ENCODE peak calls at places on chromosomes 1 and 21, in four cellular contexts. A is H1, C is IMR-90, B is mesendoderm. Q is an unnamed sample.

GRCh38 chr1:228164561-228165371 is 838 bp upstream of the IBA57 start:
- DNase-seq in A (no peak), C (no peak), B (no peak), Q (no peak)

GRCh38 chr1:181090653-181091126 is 2.2 kb downstream of the IER5 start:
- DNase-seq in A (no peak), C (no peak), B (no peak), Q (no peak)

GRCh38 chr1:236502972-236503639 is 20.7 kb upstream of the LGALS8 start:
- DNase-seq in A (peak; percentile 34), C (peak; percentile 78), B (peak; percentile 91), Q (peak; percentile 78)

GRCh38 chr1:167273027-167273800 is 52.5 kb downstream of the POU2F1 start:
- DNase-seq in A (no peak), C (peak; percentile 8), B (no peak), Q (no peak)

GRCh38 chr1:2546515-2547209 is 9.5 kb upstream of the TNFRSF14 start:
- DNase-seq in A (peak; percentile 73), C (peak; percentile 61), B (peak; percentile 94), Q (peak; percentile 94)

GRCh38 chr1:239805042-239805441 is 286.6 kb upstream of the FMN2 start:
- DNase-seq in A (no peak), C (no peak), B (no peak), Q (no peak)

GRCh38 chr1:25947027-25947426 is 40.8 kb upstream of the STMN1 start:
- DNase-seq in A (no peak), C (no peak), B (no peak), Q (no peak)

GRCh38 chr1:30286984-30287839 is 436.2 kb downstream of the MATN1 start:
- DNase-seq in A (no peak), C (no peak), B (no peak), Q (no peak)

GRCh38 chr1:216028630-216029029 is 394.6 kb downstream of the USH2A start:
- DNase-seq in A (no peak), C (no peak), B (no peak), Q (no peak)

GRCh38 chr1:215704089-215704860 is 137.2 kb downstream of the KCTD3 start:
- DNase-seq in A (no peak), C (peak; percentile 66), B (no peak), Q (no peak)

GRCh38 chr1:2916153-2916552 is 105.1 kb upstream of the ACTRT2 start:
- DNase-seq in A (no peak), C (no peak), B (no peak), Q (no peak)

GRCh38 chr1:211529453-211529852 is 37.5 kb upstream of the RD3 start:
- DNase-seq in A (no peak), C (no peak), B (no peak), Q (no peak)

GRCh38 chr1:225514671-225515081 is 86.8 kb upstream of the LBR start:
- DNase-seq in A (no peak), C (no peak), B (peak; percentile 57), Q (no peak)

GRCh38 chr1:159996653-159997052 is 35.1 kb downstream of the PIGM start:
- DNase-seq in A (no peak), C (peak; percentile 85), B (peak; percentile 61), Q (no peak)

GRCh38 chr1:226598455-226598849 is 49.9 kb downstream of the STUM start:
- DNase-seq in A (no peak), C (no peak), B (no peak), Q (no peak)

GRCh38 chr1:98088361-98088760 is 167.5 kb upstream of the DPYD start:
- DNase-seq in A (no peak), C (no peak), B (no peak), Q (no peak)

GRCh38 chr1:1778827-1779675 is 781 bp upstream of the NADK start:
- DNase-seq in A (peak; percentile 47), C (no peak), B (peak; percentile 89), Q (peak; percentile 89)

GRCh38 chr21:15837603-15838002 is 107.8 kb downstream of the USP25 start:
- DNase-seq in A (no peak), C (peak; percentile 67), B (no peak), Q (no peak)

GRCh38 chr21:44568261-44568660 is 5.3 kb upstream of the KRTAP10-4 start:
- DNase-seq in A (no peak), C (no peak), B (no peak), Q (no peak)

GRCh38 chr1:20472860-20473711 is 12.9 kb downstream of the CAMK2N1 start:
- DNase-seq in A (no peak), C (peak; percentile 49), B (peak; percentile 87), Q (peak; percentile 90)

GRCh38 chr1:172144445-172145060 is 275.9 kb upstream of the C1orf105 start:
- DNase-seq in A (no peak), C (peak; percentile 98), B (no peak), Q (no peak)

GRCh38 chr1:147214842-147215539 is 10.1 kb downstream of the FMO5 start:
- DNase-seq in A (no peak), C (no peak), B (no peak), Q (no peak)

GRCh38 chr1:234602334-234603220 is 7.4 kb downstream of the IRF2BP2 start:
- DNase-seq in A (no peak), C (peak; percentile 98), B (no peak), Q (no peak)

DNA sequence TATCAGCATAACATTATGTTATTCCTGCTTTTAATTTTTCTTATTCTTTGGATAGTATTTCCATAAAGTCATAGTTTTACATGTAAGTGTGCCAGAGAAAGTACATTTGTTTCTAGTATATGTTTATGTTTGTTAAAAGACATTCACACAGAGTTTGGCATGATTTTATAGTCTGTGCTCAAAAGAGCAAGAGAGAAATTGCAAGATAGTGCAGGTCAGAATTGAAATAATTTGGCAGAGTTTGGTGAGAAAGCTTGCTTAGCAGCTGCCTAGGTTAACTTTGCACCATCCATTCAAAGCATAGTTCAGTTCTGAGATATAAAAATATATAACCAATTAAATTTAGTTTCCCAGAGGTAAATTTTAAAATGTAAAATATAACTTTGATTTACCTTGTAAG is 17.0 kb downstream of the NEK7 start:
- DNase-seq in A (no peak), C (no peak), B (no peak), Q (no peak)
- H3K4me1 ChIP-seq in A (no peaks in the 10 kb centered on the region), C (peaks cover 18% of the 10 kb centered on the region), B (peaks cover 5% of the 10 kb centered on the region), Q (no peaks in the 10 kb centered on the region)

DNA sequence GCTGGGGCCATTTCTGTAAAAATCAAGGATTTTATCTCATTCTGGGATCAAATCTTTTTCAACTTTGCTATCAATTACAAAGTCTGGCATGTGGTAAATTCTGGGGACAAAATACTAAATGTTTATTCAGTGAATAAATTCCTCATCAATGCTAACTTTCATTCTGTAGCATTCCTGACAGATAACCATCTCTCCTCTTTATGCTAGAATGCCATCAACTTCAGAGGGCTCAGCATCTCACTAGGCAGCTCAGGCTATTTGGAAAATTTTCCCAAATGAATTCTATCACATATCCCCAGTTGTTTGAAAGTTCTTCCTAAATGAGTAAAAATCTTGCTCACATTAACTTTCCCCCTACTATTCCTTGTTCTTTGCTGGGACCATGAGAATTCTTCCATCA is 163.0 kb upstream of the DAB1 start:
- DNase-seq in A (no peak), C (no peak), B (peak; percentile 82), Q (no peak)
- H4K5ac ChIP-seq in A (no peak overlapping the region), C (no peak overlapping the region), B (no peak overlapping the region), Q (no peak overlapping the region)

GRCh38 chr1:231463541-231463940 is 41.5 kb upstream of the EGLN1 start:
- DNase-seq in A (no peak), C (no peak), B (peak; percentile 11), Q (no peak)

GRCh38 chr1:231465051-231465450 is 43.0 kb upstream of the EGLN1 start:
- DNase-seq in A (no peak), C (no peak), B (no peak), Q (no peak)

GRCh38 chr1:231467986-231468385 is 45.9 kb upstream of the EGLN1 start:
- DNase-seq in A (no peak), C (no peak), B (no peak), Q (no peak)
- H3K27ac ChIP-seq in A (no peak overlapping the region), C (no peak overlapping the region), B (no peak overlapping the region), Q (no peak overlapping the region)

GRCh38 chr21:37393030-37393429 is 26.5 kb downstream of the DYRK1A start:
- DNase-seq in A (no peak), C (no peak), B (no peak), Q (no peak)
- H3K4me1 ChIP-seq in A (peaks cover 10% of the 10 kb centered on the region), C (peaks cover 10% of the 10 kb centered on the region), B (peaks cover 8% of the 10 kb centered on the region), Q (peaks cover 6% of the 10 kb centered on the region)

GRCh38 chr1:14115976-14116375 is 416.0 kb downstream of the PRDM2 start:
- DNase-seq in A (no peak), C (no peak), B (no peak), Q (no peak)
- H4K5ac ChIP-seq in A (no peak overlapping the region), C (no peak overlapping the region), B (no peak overlapping the region), Q (no peak overlapping the region)

DNA sequence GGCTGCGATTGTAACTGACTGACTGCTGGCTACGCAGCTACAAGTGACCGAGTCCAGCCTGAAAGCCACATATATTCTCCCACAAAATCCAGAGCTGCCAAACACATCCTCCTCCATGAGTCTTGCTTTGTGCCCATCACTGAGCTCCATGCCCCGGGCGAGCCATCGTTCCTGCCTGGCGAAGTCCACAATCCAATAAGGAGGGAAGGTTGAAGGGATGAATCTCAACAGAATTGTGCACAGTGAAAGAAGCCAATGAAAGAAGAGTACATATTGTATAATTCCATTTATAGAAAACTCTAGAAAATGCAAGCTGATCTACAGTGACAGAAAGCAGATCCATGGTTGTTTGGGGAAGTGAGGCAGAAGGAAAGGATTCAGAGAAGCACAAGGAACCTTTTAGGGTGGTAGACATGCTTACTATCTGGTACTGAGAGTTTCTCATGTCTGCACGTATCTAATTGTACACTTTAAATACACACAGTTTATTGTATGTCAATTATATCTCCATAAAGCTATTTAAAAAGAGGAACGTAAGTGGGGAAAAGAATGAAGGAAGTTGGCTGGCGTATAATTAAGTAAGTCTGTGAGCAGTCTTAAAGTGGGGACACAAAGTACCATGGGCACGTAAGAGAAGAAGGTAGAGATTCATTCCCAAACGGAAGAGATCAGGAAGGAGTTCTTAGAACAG is 115.9 kb upstream of the JUN start:
- DNase-seq in A (no peak), C (no peak), B (no peak), Q (no peak)
- H3K27ac ChIP-seq in A (no peak overlapping the region), C (no peak overlapping the region), B (no peak overlapping the region), Q (no peak overlapping the region)

Q was measured in H9.